ENCODE peak calls at places on chromosome 3, in six cellular contexts. M is CD8-positive, alpha-beta T cell; P is fibroblast of lung; E is Karpas-422; L is CD4-positive, CD25-positive, alpha-beta regulatory T cell; S is PC-3. H is an unnamed sample.

GRCh38 chr3:152047465-152047864 is 174.0 kb downstream of the SUCNR1 start:
- DNase-seq in M (no peak), P (peak; percentile 59), E (no peak), L (no peak), S (peak; percentile 21), H (no peak)

GRCh38 chr3:182936239-182936946 is 43.9 kb downstream of the DCUN1D1 start:
- DNase-seq in M (no peak), P (no peak), E (no peak), L (no peak), S (no peak), H (no peak)

GRCh38 chr3:188659444-188660100 is 505.6 kb downstream of the LPP start:
- DNase-seq in M (no peak), P (no peak), E (no peak), L (no peak), S (no peak), H (no peak)

GRCh38 chr3:78978037-78978436 is 789.8 kb downstream of the ROBO1 start:
- DNase-seq in M (no peak), P (no peak), E (peak; percentile 41), L (no peak), S (peak; percentile 59), H (no peak)

GRCh38 chr3:190512666-190513065 is 1.2 kb upstream of the IL1RAP start:
- DNase-seq in M (no peak), P (no peak), E (no peak), L (no peak), S (no peak), H (no peak)

GRCh38 chr3:27623085-27623753 is 98.9 kb downstream of the EOMES start:
- DNase-seq in M (no peak), P (peak; percentile 33), E (no peak), L (no peak), S (peak; percentile 77), H (no peak)

GRCh38 chr3:178562869-178563232 is 26.6 kb downstream of the KCNMB2 start:
- DNase-seq in M (no peak), P (peak; percentile 7), E (no peak), L (no peak), S (no peak), H (no peak)

GRCh38 chr3:129453732-129454131 is 13.7 kb downstream of the IFT122 start:
- DNase-seq in M (no peak), P (peak; percentile 65), E (no peak), L (no peak), S (no peak), H (no peak)

GRCh38 chr3:7226393-7226792 is 365.5 kb downstream of the GRM7 start:
- DNase-seq in M (no peak), P (no peak), E (no peak), L (no peak), S (no peak), H (no peak)

GRCh38 chr3:177336841-177337430 is 139.7 kb upstream of the TBL1XR1 start:
- DNase-seq in M (no peak), P (peak; percentile 64), E (no peak), L (no peak), S (no peak), H (no peak)

GRCh38 chr3:103585809-103586208 is 1151.0 kb downstream of the ZPLD1 start:
- DNase-seq in M (no peak), P (no peak), E (no peak), L (no peak), S (no peak), H (no peak)

GRCh38 chr3:60399861-60400845 is 851.1 kb downstream of the FHIT start:
- DNase-seq in M (no peak), P (peak; percentile 29), E (no peak), L (no peak), S (peak; percentile 10), H (no peak)

GRCh38 chr3:148737104-148737525 is 39.4 kb downstream of the AGTR1 start:
- DNase-seq in M (no peak), P (no peak), E (no peak), L (no peak), S (no peak), H (no peak)

GRCh38 chr3:23928525-23928924 is 11.6 kb downstream of the RPL15 start:
- DNase-seq in M (no peak), P (no peak), E (no peak), L (no peak), S (no peak), H (no peak)

GRCh38 chr3:168996622-168997021 is 666.9 kb downstream of the MECOM start:
- DNase-seq in M (no peak), P (no peak), E (no peak), L (no peak), S (no peak), H (no peak)

GRCh38 chr3:141087071-141087824 is 36.1 kb downstream of the SPSB4 start:
- DNase-seq in M (no peak), P (no peak), E (no peak), L (no peak), S (no peak), H (no peak)

GRCh38 chr3:85360742-85361387 is 402.1 kb downstream of the CADM2 start:
- DNase-seq in M (no peak), P (peak; percentile 23), E (peak; percentile 62), L (no peak), S (peak; percentile 83), H (peak; percentile 62)

GRCh38 chr3:52281980-52282801 is 3.7 kb upstream of the WDR82 start:
- DNase-seq in M (peak; percentile 54), P (no peak), E (no peak), L (peak; percentile 61), S (no peak), H (no peak)

GRCh38 chr3:43710607-43711006 is 19.9 kb downstream of the ABHD5 start:
- DNase-seq in M (no peak), P (no peak), E (no peak), L (no peak), S (no peak), H (no peak)
- H3K36me3 ChIP-seq in M (no peaks in the 10 kb centered on the region), P (peaks cover 12% of the 10 kb centered on the region), E (no peaks in the 10 kb centered on the region), L (peaks cover 24% of the 10 kb centered on the region), S (peaks cover 24% of the 10 kb centered on the region), H (no peaks in the 10 kb centered on the region)

GRCh38 chr3:47006145-47006651 is 26.7 kb downstream of the NBEAL2 start:
- DNase-seq in M (no peak), P (no peak), E (no peak), L (no peak), S (no peak), H (no peak)
- H3K36me3 ChIP-seq in M (peaks cover 20% of the 10 kb centered on the region), P (no peaks in the 10 kb centered on the region), E (peaks cover 16% of the 10 kb centered on the region), L (peaks cover 63% of the 10 kb centered on the region), S (peaks cover 10% of the 10 kb centered on the region), H (no peaks in the 10 kb centered on the region)

GRCh38 chr3:123152656-123153055 is 49.1 kb upstream of the SEC22A start:
- DNase-seq in M (no peak), P (no peak), E (peak; percentile 41), L (no peak), S (no peak), H (no peak)

GRCh38 chr3:123149525-123149924 is 52.2 kb upstream of the SEC22A start:
- DNase-seq in M (no peak), P (no peak), E (no peak), L (no peak), S (no peak), H (no peak)

GRCh38 chr3:123150449-123150954 is 51.2 kb upstream of the SEC22A start:
- DNase-seq in M (no peak), P (no peak), E (no peak), L (no peak), S (no peak), H (no peak)

GRCh38 chr3:123153124-123153523 is 48.6 kb upstream of the SEC22A start:
- DNase-seq in M (no peak), P (no peak), E (peak; percentile 85), L (no peak), S (no peak), H (no peak)

GRCh38 chr3:123151251-123151705 is 50.5 kb upstream of the SEC22A start:
- DNase-seq in M (no peak), P (no peak), E (no peak), L (no peak), S (no peak), H (no peak)
- H3K36me3 ChIP-seq in M (peaks cover 6% of the 10 kb centered on the region), P (peaks cover 21% of the 10 kb centered on the region), E (no peaks in the 10 kb centered on the region), L (no peaks in the 10 kb centered on the region), S (peaks cover 43% of the 10 kb centered on the region), H (no peaks in the 10 kb centered on the region)

GRCh38 chr3:133295199-133295901 is 104.5 kb upstream of the BFSP2 start:
- DNase-seq in M (no peak), P (peak; percentile 86), E (no peak), L (no peak), S (peak; percentile 77), H (no peak)

GRCh38 chr3:133296315-133296917 is 103.4 kb upstream of the BFSP2 start:
- DNase-seq in M (no peak), P (no peak), E (no peak), L (no peak), S (no peak), H (no peak)

GRCh38 chr3:133293397-133294107 is 106.3 kb upstream of the BFSP2 start:
- DNase-seq in M (no peak), P (peak; percentile 43), E (no peak), L (no peak), S (no peak), H (no peak)

GRCh38 chr3:133292251-133292650 is 107.6 kb upstream of the BFSP2 start:
- DNase-seq in M (no peak), P (no peak), E (no peak), L (no peak), S (no peak), H (no peak)

DNA sequence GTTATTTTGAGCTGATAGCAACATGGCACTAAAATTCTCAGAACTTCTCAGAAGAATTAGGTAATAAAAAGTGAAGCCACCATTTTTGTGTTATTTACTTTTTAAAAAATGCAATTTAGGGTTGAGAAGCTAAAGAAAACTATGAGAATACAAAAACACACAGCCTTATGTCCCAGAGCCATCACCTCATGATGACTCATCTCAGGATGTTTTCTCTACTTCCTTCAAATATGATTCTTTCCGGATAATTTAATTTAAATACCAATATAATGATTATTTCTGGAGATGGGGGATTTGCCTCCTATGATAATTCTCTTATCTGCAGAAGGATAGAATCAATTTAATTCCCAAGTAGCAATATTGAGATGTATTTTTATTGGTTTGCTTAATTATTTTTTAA is 105.6 kb upstream of the BFSP2 start:
- DNase-seq in M (no peak), P (peak; percentile 36), E (no peak), L (no peak), S (peak; percentile 17), H (no peak)
- H3K36me3 ChIP-seq in M (no peaks in the 10 kb centered on the region), P (no peaks in the 10 kb centered on the region), E (no peaks in the 10 kb centered on the region), L (no peaks in the 10 kb centered on the region), S (no peaks in the 10 kb centered on the region), H (no peaks in the 10 kb centered on the region)

GRCh38 chr3:49120438-49121135 is at the start of gene USP19:
- DNase-seq in M (peak; percentile 95), P (peak; percentile 90), E (peak; percentile 98), L (peak; percentile 94), S (peak; percentile 94), H (peak; percentile 96)

GRCh38 chr3:49122886-49123545 is 2.4 kb upstream of the USP19 start:
- DNase-seq in M (no peak), P (no peak), E (no peak), L (no peak), S (no peak), H (no peak)

GRCh38 chr3:49122022-49122421 is 1.4 kb upstream of the USP19 start:
- DNase-seq in M (no peak), P (no peak), E (no peak), L (no peak), S (no peak), H (no peak)

GRCh38 chr3:49120096-49120437 is 556 bp downstream of the USP19 start:
- DNase-seq in M (peak; percentile 14), P (peak; percentile 16), E (peak; percentile 63), L (peak; percentile 11), S (no peak), H (no peak)

GRCh38 chr3:49121244-49121671 is 635 bp upstream of the USP19 start:
- DNase-seq in M (no peak), P (no peak), E (no peak), L (no peak), S (no peak), H (no peak)
- H3K36me3 ChIP-seq in M (peaks cover 25% of the 10 kb centered on the region), P (peaks cover 50% of the 10 kb centered on the region), E (peaks cover 21% of the 10 kb centered on the region), L (peaks cover 25% of the 10 kb centered on the region), S (peaks cover 28% of the 10 kb centered on the region), H (no peaks in the 10 kb centered on the region)

H was measured in testis.